ENCODE peak calls at places on chromosomes 11 and 22, in five cellular contexts. One of them, this sample, is unnamed.

GRCh38 chr11:64025205-64025604 is 10.5 kb upstream of the FLRT1 start:
- DNase-seq in CD4-positive, alpha-beta T cell: no peak
- DNase-seq in left ventricle myocardium inferior: no peak
- DNase-seq in upper lobe of right lung: no peak
- DNase-seq in thoracic aorta: no peak
- DNase-seq in this sample: no peak

GRCh38 chr11:118322721-118323120 is 18.2 kb downstream of the CD3E start:
- DNase-seq in CD4-positive, alpha-beta T cell: no peak
- DNase-seq in left ventricle myocardium inferior: no peak
- DNase-seq in upper lobe of right lung: no peak
- DNase-seq in thoracic aorta: no peak
- DNase-seq in this sample: no peak

GRCh38 chr11:40306938-40307548 is 1152.4 kb downstream of the LRRC4C start:
- DNase-seq in CD4-positive, alpha-beta T cell: no peak
- DNase-seq in left ventricle myocardium inferior: no peak
- DNase-seq in upper lobe of right lung: no peak
- DNase-seq in thoracic aorta: no peak
- DNase-seq in this sample: no peak

GRCh38 chr11:17590463-17590862 is 43.4 kb downstream of the OTOG start:
- DNase-seq in CD4-positive, alpha-beta T cell: no peak
- DNase-seq in left ventricle myocardium inferior: no peak
- DNase-seq in upper lobe of right lung: no peak
- DNase-seq in thoracic aorta: no peak
- DNase-seq in this sample: no peak

GRCh38 chr11:64438986-64439771 is 80.2 kb downstream of the RPS6KA4 start:
- DNase-seq in CD4-positive, alpha-beta T cell: no peak
- DNase-seq in left ventricle myocardium inferior: no peak
- DNase-seq in upper lobe of right lung: peak; percentile 49
- DNase-seq in thoracic aorta: no peak
- DNase-seq in this sample: no peak

GRCh38 chr11:69348414-69349235 is 54.7 kb downstream of the MYEOV start:
- DNase-seq in CD4-positive, alpha-beta T cell: no peak
- DNase-seq in left ventricle myocardium inferior: no peak
- DNase-seq in upper lobe of right lung: peak; percentile 51
- DNase-seq in thoracic aorta: no peak
- DNase-seq in this sample: no peak

GRCh38 chr11:62560566-62561103 is 13.1 kb downstream of the EEF1G start:
- DNase-seq in CD4-positive, alpha-beta T cell: peak; percentile 79
- DNase-seq in left ventricle myocardium inferior: peak; percentile 82
- DNase-seq in upper lobe of right lung: peak; percentile 88
- DNase-seq in thoracic aorta: peak; percentile 83
- DNase-seq in this sample: peak; percentile 85

GRCh38 chr11:1912314-1912878 is 7.1 kb upstream of the TNNT3 start:
- DNase-seq in CD4-positive, alpha-beta T cell: no peak
- DNase-seq in left ventricle myocardium inferior: peak; percentile 16
- DNase-seq in upper lobe of right lung: no peak
- DNase-seq in thoracic aorta: no peak
- DNase-seq in this sample: no peak

GRCh38 chr11:112024178-112024777 is 930 bp upstream of the DLAT start:
- DNase-seq in CD4-positive, alpha-beta T cell: no peak
- DNase-seq in left ventricle myocardium inferior: no peak
- DNase-seq in upper lobe of right lung: no peak
- DNase-seq in thoracic aorta: no peak
- DNase-seq in this sample: no peak

GRCh38 chr11:65423516-65424199 is 1.1 kb downstream of the NEAT1 start:
- DNase-seq in CD4-positive, alpha-beta T cell: peak; percentile 45
- DNase-seq in left ventricle myocardium inferior: peak; percentile 20
- DNase-seq in upper lobe of right lung: peak; percentile 69
- DNase-seq in thoracic aorta: no peak
- DNase-seq in this sample: no peak

GRCh38 chr11:63762662-63763505 is 5.7 kb downstream of the ZFTA start:
- DNase-seq in CD4-positive, alpha-beta T cell: no peak
- DNase-seq in left ventricle myocardium inferior: peak; percentile 47
- DNase-seq in upper lobe of right lung: no peak
- DNase-seq in thoracic aorta: no peak
- DNase-seq in this sample: peak; percentile 55

GRCh38 chr11:61627831-61628753 is 47.2 kb upstream of the SYT7 start:
- DNase-seq in CD4-positive, alpha-beta T cell: peak; percentile 6
- DNase-seq in left ventricle myocardium inferior: peak; percentile 60
- DNase-seq in upper lobe of right lung: peak; percentile 75
- DNase-seq in thoracic aorta: no peak
- DNase-seq in this sample: peak; percentile 42

GRCh38 chr22:47341464-47341863 is 579.0 kb downstream of the TBC1D22A start:
- DNase-seq in CD4-positive, alpha-beta T cell: no peak
- DNase-seq in left ventricle myocardium inferior: no peak
- DNase-seq in upper lobe of right lung: no peak
- DNase-seq in thoracic aorta: no peak
- DNase-seq in this sample: no peak

GRCh38 chr11:116580828-116581227 is 192.0 kb downstream of the BUD13 start:
- DNase-seq in CD4-positive, alpha-beta T cell: no peak
- DNase-seq in left ventricle myocardium inferior: no peak
- DNase-seq in upper lobe of right lung: no peak
- DNase-seq in thoracic aorta: no peak
- DNase-seq in this sample: no peak

GRCh38 chr11:11842426-11843008 is 745 bp downstream of the USP47 start:
- DNase-seq in CD4-positive, alpha-beta T cell: peak; percentile 54
- DNase-seq in left ventricle myocardium inferior: peak; percentile 23
- DNase-seq in upper lobe of right lung: no peak
- DNase-seq in thoracic aorta: no peak
- DNase-seq in this sample: no peak

GRCh38 chr11:26947904-26948639 is 45.8 kb upstream of the FIBIN start:
- DNase-seq in CD4-positive, alpha-beta T cell: no peak
- DNase-seq in left ventricle myocardium inferior: no peak
- DNase-seq in upper lobe of right lung: no peak
- DNase-seq in thoracic aorta: no peak
- DNase-seq in this sample: no peak

GRCh38 chr11:22656128-22656527 is 10.3 kb upstream of the GAS2 start:
- DNase-seq in CD4-positive, alpha-beta T cell: no peak
- DNase-seq in left ventricle myocardium inferior: no peak
- DNase-seq in upper lobe of right lung: no peak
- DNase-seq in thoracic aorta: no peak
- DNase-seq in this sample: no peak

GRCh38 chr11:30463266-30463665 is 122.9 kb downstream of the MPPED2 start:
- DNase-seq in CD4-positive, alpha-beta T cell: no peak
- DNase-seq in left ventricle myocardium inferior: no peak
- DNase-seq in upper lobe of right lung: no peak
- DNase-seq in thoracic aorta: no peak
- DNase-seq in this sample: no peak

GRCh38 chr11:6356503-6356902 is 33.8 kb upstream of the SMPD1 start:
- DNase-seq in CD4-positive, alpha-beta T cell: no peak
- DNase-seq in left ventricle myocardium inferior: no peak
- DNase-seq in upper lobe of right lung: no peak
- DNase-seq in thoracic aorta: no peak
- DNase-seq in this sample: no peak

GRCh38 chr11:96084610-96085348 is 160.9 kb upstream of the MTMR2 start:
- DNase-seq in CD4-positive, alpha-beta T cell: no peak
- DNase-seq in left ventricle myocardium inferior: no peak
- DNase-seq in upper lobe of right lung: no peak
- DNase-seq in thoracic aorta: no peak
- DNase-seq in this sample: no peak

GRCh38 chr11:113286509-113287497 is 27.6 kb upstream of the TTC12 start:
- DNase-seq in CD4-positive, alpha-beta T cell: no peak
- DNase-seq in left ventricle myocardium inferior: no peak
- DNase-seq in upper lobe of right lung: no peak
- DNase-seq in thoracic aorta: no peak
- DNase-seq in this sample: no peak

GRCh38 chr11:121153472-121153871 is 52.4 kb downstream of the TECTA start:
- DNase-seq in CD4-positive, alpha-beta T cell: no peak
- DNase-seq in left ventricle myocardium inferior: no peak
- DNase-seq in upper lobe of right lung: no peak
- DNase-seq in thoracic aorta: no peak
- DNase-seq in this sample: no peak

GRCh38 chr11:18748766-18749375 is 22.9 kb upstream of the IGSF22 start:
- DNase-seq in CD4-positive, alpha-beta T cell: no peak
- DNase-seq in left ventricle myocardium inferior: no peak
- DNase-seq in upper lobe of right lung: no peak
- DNase-seq in thoracic aorta: no peak
- DNase-seq in this sample: no peak

GRCh38 chr11:86218125-86219081 is 26.1 kb upstream of the EED start:
- DNase-seq in CD4-positive, alpha-beta T cell: peak; percentile 54
- DNase-seq in left ventricle myocardium inferior: peak; percentile 52
- DNase-seq in upper lobe of right lung: peak; percentile 70
- DNase-seq in thoracic aorta: no peak
- DNase-seq in this sample: no peak

GRCh38 chr11:723120-723883 is 17.3 kb downstream of the EPS8L2 start:
- DNase-seq in CD4-positive, alpha-beta T cell: peak; percentile 53
- DNase-seq in left ventricle myocardium inferior: no peak
- DNase-seq in upper lobe of right lung: no peak
- DNase-seq in thoracic aorta: no peak
- DNase-seq in this sample: no peak

GRCh38 chr11:103433976-103434375 is 324.8 kb downstream of the DYNC2H1 start:
- DNase-seq in CD4-positive, alpha-beta T cell: no peak
- DNase-seq in left ventricle myocardium inferior: no peak
- DNase-seq in upper lobe of right lung: no peak
- DNase-seq in thoracic aorta: no peak
- DNase-seq in this sample: no peak

GRCh38 chr11:17774232-17775034 is 39.9 kb downstream of the KCNC1 start:
- DNase-seq in CD4-positive, alpha-beta T cell: no peak
- DNase-seq in left ventricle myocardium inferior: no peak
- DNase-seq in upper lobe of right lung: peak; percentile 56
- DNase-seq in thoracic aorta: no peak
- DNase-seq in this sample: no peak

GRCh38 chr11:111849631-111850030 is 21.8 kb downstream of the ALG9 start:
- DNase-seq in CD4-positive, alpha-beta T cell: no peak
- DNase-seq in left ventricle myocardium inferior: no peak
- DNase-seq in upper lobe of right lung: no peak
- DNase-seq in thoracic aorta: no peak
- DNase-seq in this sample: no peak

GRCh38 chr22:39699631-39700348 is 129.2 kb downstream of the CACNA1I start:
- DNase-seq in CD4-positive, alpha-beta T cell: no peak
- DNase-seq in left ventricle myocardium inferior: no peak
- DNase-seq in upper lobe of right lung: no peak
- DNase-seq in thoracic aorta: no peak
- DNase-seq in this sample: no peak

GRCh38 chr11:118410055-118410745 is 8.8 kb downstream of the ATP5MG start:
- DNase-seq in CD4-positive, alpha-beta T cell: no peak
- DNase-seq in left ventricle myocardium inferior: no peak
- DNase-seq in upper lobe of right lung: no peak
- DNase-seq in thoracic aorta: no peak
- DNase-seq in this sample: no peak

GRCh38 chr11:130442728-130443127 is 5.7 kb upstream of the ADAMTS15 start:
- DNase-seq in CD4-positive, alpha-beta T cell: no peak
- DNase-seq in left ventricle myocardium inferior: no peak
- DNase-seq in upper lobe of right lung: no peak
- DNase-seq in thoracic aorta: no peak
- DNase-seq in this sample: no peak

GRCh38 chr22:48944433-48944755 is 883.3 kb downstream of the BRD1 start:
- DNase-seq in CD4-positive, alpha-beta T cell: no peak
- DNase-seq in left ventricle myocardium inferior: no peak
- DNase-seq in upper lobe of right lung: no peak
- DNase-seq in thoracic aorta: no peak
- DNase-seq in this sample: peak; percentile 19

GRCh38 chr22:48942698-48943566 is 884.7 kb downstream of the BRD1 start:
- DNase-seq in CD4-positive, alpha-beta T cell: no peak
- DNase-seq in left ventricle myocardium inferior: no peak
- DNase-seq in upper lobe of right lung: peak; percentile 57
- DNase-seq in thoracic aorta: no peak
- DNase-seq in this sample: no peak

GRCh38 chr22:48941903-48942625 is 885.6 kb downstream of the BRD1 start:
- DNase-seq in CD4-positive, alpha-beta T cell: no peak
- DNase-seq in left ventricle myocardium inferior: no peak
- DNase-seq in upper lobe of right lung: peak; percentile 28
- DNase-seq in thoracic aorta: no peak
- DNase-seq in this sample: peak; percentile 7

GRCh38 chr22:48944756-48945620 is 882.7 kb downstream of the BRD1 start:
- DNase-seq in CD4-positive, alpha-beta T cell: no peak
- DNase-seq in left ventricle myocardium inferior: no peak
- DNase-seq in upper lobe of right lung: peak; percentile 59
- DNase-seq in thoracic aorta: no peak
- DNase-seq in this sample: peak; percentile 26

GRCh38 chr22:48943567-48944432 is 883.9 kb downstream of the BRD1 start:
- DNase-seq in CD4-positive, alpha-beta T cell: no peak
- DNase-seq in left ventricle myocardium inferior: no peak
- DNase-seq in upper lobe of right lung: peak; percentile 60
- DNase-seq in thoracic aorta: no peak
- DNase-seq in this sample: peak; percentile 48
- TF ChIP-seq CTCF in CD4-positive, alpha-beta T cell: no peak
- TF ChIP-seq CTCF in left ventricle myocardium inferior: peak; percentile 54
- TF ChIP-seq CTCF in upper lobe of right lung: peak; percentile 50
- TF ChIP-seq CTCF in thoracic aorta: peak; percentile 68
- TF ChIP-seq CTCF in this sample: no peak

DNA sequence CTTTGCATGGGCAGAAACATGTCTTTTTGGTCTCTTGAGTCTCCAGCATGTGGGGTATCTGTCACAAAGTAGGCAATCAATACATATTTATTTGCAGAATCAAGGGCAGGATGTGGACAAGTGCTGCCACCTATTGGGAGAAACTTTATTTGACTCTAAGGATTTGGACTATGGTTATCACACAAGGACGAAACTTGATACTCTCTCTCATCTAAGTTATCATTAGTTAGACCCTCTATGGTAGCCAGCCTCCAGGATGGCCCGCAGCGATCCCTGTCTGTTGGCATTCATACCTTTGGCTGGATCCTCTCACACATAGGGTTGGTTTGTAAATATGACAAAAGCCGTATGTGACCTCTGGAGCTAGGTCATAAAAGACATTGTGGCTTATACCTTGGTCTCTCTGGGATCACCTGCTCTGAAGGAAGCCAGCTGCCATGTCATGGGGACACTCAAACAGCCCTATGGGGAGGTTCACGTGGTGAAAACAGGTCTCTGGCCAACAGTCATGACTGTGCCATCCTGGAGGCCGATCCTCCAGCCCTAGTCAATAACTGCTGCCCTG is 1.1 kb upstream of the FBXO7 start:
- DNase-seq in CD4-positive, alpha-beta T cell: peak; percentile 28
- DNase-seq in left ventricle myocardium inferior: no peak
- DNase-seq in upper lobe of right lung: no peak
- DNase-seq in thoracic aorta: no peak
- DNase-seq in this sample: no peak
- TF ChIP-seq CTCF in CD4-positive, alpha-beta T cell: peak; percentile 75
- TF ChIP-seq CTCF in left ventricle myocardium inferior: peak; percentile 74
- TF ChIP-seq CTCF in upper lobe of right lung: peak; percentile 70
- TF ChIP-seq CTCF in thoracic aorta: no peak
- TF ChIP-seq CTCF in this sample: peak; percentile 61

GRCh38 chr11:9825315-9825714 is 161.4 kb downstream of the SWAP70 start:
- DNase-seq in CD4-positive, alpha-beta T cell: no peak
- DNase-seq in left ventricle myocardium inferior: no peak
- DNase-seq in upper lobe of right lung: no peak
- DNase-seq in thoracic aorta: no peak
- DNase-seq in this sample: no peak
- TF ChIP-seq CTCF in CD4-positive, alpha-beta T cell: no peak
- TF ChIP-seq CTCF in left ventricle myocardium inferior: no peak
- TF ChIP-seq CTCF in upper lobe of right lung: no peak
- TF ChIP-seq CTCF in thoracic aorta: no peak
- TF ChIP-seq CTCF in this sample: no peak

DNA sequence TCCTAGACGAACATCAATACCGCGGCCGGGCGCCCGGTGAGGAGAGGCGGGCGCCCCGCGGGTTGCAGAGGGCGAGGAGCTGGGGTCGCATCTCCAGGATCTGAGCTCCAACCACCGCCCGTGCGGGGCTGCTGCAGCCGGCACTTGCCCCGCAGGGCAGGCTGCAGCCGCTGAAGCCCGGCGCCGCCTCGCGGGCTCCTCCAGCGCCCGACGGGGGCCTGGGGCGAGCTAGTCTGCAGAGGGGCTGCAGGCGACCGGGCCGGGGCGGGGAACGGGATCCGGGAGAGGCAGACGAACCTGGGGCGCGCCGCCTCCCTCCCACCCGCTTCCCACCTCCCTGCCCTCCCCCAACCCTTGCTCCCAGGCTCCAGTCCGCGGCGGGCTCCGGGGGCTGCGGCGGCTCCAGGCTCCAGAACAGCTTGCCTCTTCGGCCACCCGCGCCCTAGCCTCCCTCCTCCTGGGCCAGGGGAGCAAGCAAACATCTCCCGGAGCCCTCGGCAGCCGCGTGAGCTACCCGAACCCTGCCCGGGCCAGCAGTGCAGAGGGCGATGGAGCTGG is 858 bp downstream of the TENM4 start:
- DNase-seq in CD4-positive, alpha-beta T cell: no peak
- DNase-seq in left ventricle myocardium inferior: peak; percentile 28
- DNase-seq in upper lobe of right lung: peak; percentile 67
- DNase-seq in thoracic aorta: no peak
- DNase-seq in this sample: peak; percentile 34
- TF ChIP-seq CTCF in CD4-positive, alpha-beta T cell: no peak
- TF ChIP-seq CTCF in left ventricle myocardium inferior: no peak
- TF ChIP-seq CTCF in upper lobe of right lung: no peak
- TF ChIP-seq CTCF in thoracic aorta: no peak
- TF ChIP-seq CTCF in this sample: no peak

This sample was measured in mesothelial cell of epicardium.